ENCODE peak calls at places on chromosomes 12 and 14, in nine cellular contexts. V, S, D, B, F, K, W, E and M are unnamed samples.

GRCh38 chr12:107519906-107520859 is 165.4 kb upstream of the PWP1 start:
- DNase-seq in V (no peak), S (no peak), D (no peak), B (no peak), F (no peak), K (no peak), W (no peak), E (no peak), M (no peak)

GRCh38 chr14:61565181-61565580 is 130.1 kb upstream of the HIF1A start:
- DNase-seq in V (no peak), S (peak), D (no peak), B (no peak), F (no peak), K (no peak), W (peak), E (peak), M (no peak)

GRCh38 chr12:124150176-124150575 is 144.7 kb upstream of the RFLNA start:
- DNase-seq in V (no peak), S (no peak), D (no peak), B (no peak), F (no peak), K (no peak), W (no peak), E (no peak), M (no peak)

GRCh38 chr12:79358716-79359341 is 331.9 kb downstream of the PAWR start:
- DNase-seq in V (no peak), S (no peak), D (no peak), B (no peak), F (no peak), K (no peak), W (peak), E (peak), M (no peak)

GRCh38 chr12:28851781-28852180 is 297.3 kb upstream of the FAR2 start:
- DNase-seq in V (no peak), S (peak), D (no peak), B (no peak), F (no peak), K (no peak), W (peak), E (no peak), M (no peak)

GRCh38 chr12:29314421-29314820 is 66.6 kb downstream of the ERGIC2 start:
- DNase-seq in V (no peak), S (no peak), D (no peak), B (no peak), F (no peak), K (no peak), W (peak), E (no peak), M (no peak)

GRCh38 chr12:89671469-89671868 is 37.2 kb downstream of the ATP2B1 start:
- DNase-seq in V (no peak), S (peak), D (no peak), B (peak), F (no peak), K (no peak), W (peak), E (peak), M (no peak)

GRCh38 chr12:70258605-70259403 is 15.6 kb downstream of the CNOT2 start:
- DNase-seq in V (no peak), S (no peak), D (no peak), B (no peak), F (no peak), K (no peak), W (no peak), E (no peak), M (no peak)

GRCh38 chr14:55556929-55557623 is 22.9 kb upstream of the KTN1 start:
- DNase-seq in V (peak), S (peak), D (peak), B (peak), F (no peak), K (peak), W (peak), E (peak), M (peak)

GRCh38 chr12:121786441-121786825 is 7.1 kb downstream of the RHOF start:
- DNase-seq in V (no peak), S (peak), D (no peak), B (peak), F (no peak), K (peak), W (peak), E (peak), M (no peak)

GRCh38 chr14:79378020-79378419 is 833.3 kb downstream of the DIO2 start:
- DNase-seq in V (no peak), S (no peak), D (no peak), B (no peak), F (no peak), K (no peak), W (no peak), E (no peak), M (no peak)

GRCh38 chr14:39568809-39569538 is 136.7 kb upstream of the FBXO33 start:
- DNase-seq in V (no peak), S (no peak), D (no peak), B (no peak), F (no peak), K (no peak), W (no peak), E (no peak), M (no peak)

GRCh38 chr14:54267172-54267571 is 129.6 kb upstream of the CDKN3 start:
- DNase-seq in V (no peak), S (no peak), D (no peak), B (no peak), F (no peak), K (no peak), W (peak), E (no peak), M (no peak)

GRCh38 chr14:96095581-96096476 is 56.7 kb downstream of the C14orf132 start:
- DNase-seq in V (no peak), S (peak), D (no peak), B (peak), F (no peak), K (peak), W (peak), E (peak), M (peak)

GRCh38 chr12:100741084-100741711 is 53.4 kb upstream of the ANO4 start:
- DNase-seq in V (no peak), S (peak), D (no peak), B (peak), F (no peak), K (no peak), W (no peak), E (peak), M (no peak)

GRCh38 chr12:6462234-6462995 is 8.1 kb downstream of the VAMP1 start:
- DNase-seq in V (no peak), S (no peak), D (no peak), B (no peak), F (no peak), K (no peak), W (no peak), E (no peak), M (no peak)

GRCh38 chr14:88488897-88489296 is 65.9 kb downstream of the PTPN21 start:
- DNase-seq in V (no peak), S (no peak), D (no peak), B (no peak), F (no peak), K (no peak), W (no peak), E (no peak), M (no peak)

GRCh38 chr12:131867891-131868675 is 26.3 kb upstream of the ULK1 start:
- DNase-seq in V (no peak), S (no peak), D (no peak), B (no peak), F (no peak), K (no peak), W (peak), E (no peak), M (no peak)

GRCh38 chr14:99231850-99232401 is 40.1 kb downstream of the BCL11B start:
- DNase-seq in V (peak), S (no peak), D (no peak), B (no peak), F (no peak), K (no peak), W (peak), E (no peak), M (no peak)

GRCh38 chr12:65372574-65372973 is 94.1 kb downstream of the MSRB3 start:
- DNase-seq in V (no peak), S (peak), D (no peak), B (no peak), F (no peak), K (no peak), W (no peak), E (no peak), M (peak)

GRCh38 chr12:63041601-63042000 is 106.7 kb upstream of the PPM1H start:
- DNase-seq in V (no peak), S (no peak), D (no peak), B (no peak), F (no peak), K (no peak), W (no peak), E (no peak), M (no peak)

GRCh38 chr12:98744692-98745091 is 99.6 kb downstream of the APAF1 start:
- DNase-seq in V (no peak), S (no peak), D (no peak), B (no peak), F (no peak), K (no peak), W (no peak), E (no peak), M (no peak)

GRCh38 chr12:2013527-2014223 is 9.4 kb upstream of the DCP1B start:
- DNase-seq in V (no peak), S (peak), D (peak), B (no peak), F (no peak), K (peak), W (no peak), E (no peak), M (no peak)

GRCh38 chr12:124188561-124189405 is 106.1 kb upstream of the RFLNA start:
- DNase-seq in V (no peak), S (no peak), D (no peak), B (no peak), F (no peak), K (no peak), W (peak), E (peak), M (no peak)

GRCh38 chr12:130181211-130181610 is 18.9 kb downstream of the FZD10 start:
- DNase-seq in V (no peak), S (no peak), D (no peak), B (no peak), F (no peak), K (no peak), W (no peak), E (no peak), M (no peak)

GRCh38 chr12:52616680-52617402 is 1.5 kb downstream of the KRT73 start:
- DNase-seq in V (no peak), S (no peak), D (no peak), B (no peak), F (no peak), K (no peak), W (no peak), E (no peak), M (no peak)

GRCh38 chr14:31441273-31442110 is 15.8 kb downstream of the DTD2 start:
- DNase-seq in V (no peak), S (peak), D (no peak), B (no peak), F (no peak), K (no peak), W (peak), E (peak), M (peak)

GRCh38 chr12:31289443-31289842 is 36.5 kb downstream of the SINHCAF start:
- DNase-seq in V (no peak), S (no peak), D (no peak), B (no peak), F (no peak), K (no peak), W (no peak), E (no peak), M (no peak)

GRCh38 chr14:65224799-65225198 is 122.5 kb upstream of the MAX start:
- DNase-seq in V (no peak), S (no peak), D (no peak), B (no peak), F (no peak), K (no peak), W (no peak), E (peak), M (no peak)

GRCh38 chr14:63933701-63934100 is 80.9 kb downstream of the SYNE2 start:
- DNase-seq in V (no peak), S (no peak), D (no peak), B (no peak), F (no peak), K (no peak), W (no peak), E (no peak), M (no peak)

GRCh38 chr12:75628916-75629315 is 117.5 kb upstream of the KRR1 start:
- DNase-seq in V (no peak), S (no peak), D (no peak), B (no peak), F (no peak), K (no peak), W (no peak), E (no peak), M (no peak)

GRCh38 chr14:76056128-76056527 is 70.6 kb downstream of the IFT43 start:
- DNase-seq in V (no peak), S (peak), D (no peak), B (peak), F (no peak), K (no peak), W (peak), E (no peak), M (no peak)
- TF ChIP-seq CTCF in V (no peak), S (peak), D (peak), B (peak), F (no peak), K (no peak), W (peak), E (peak), M (peak)

GRCh38 chr12:84397846-84398245 is 514.8 kb downstream of the SLC6A15 start:
- DNase-seq in V (no peak), S (no peak), D (no peak), B (no peak), F (no peak), K (no peak), W (no peak), E (no peak), M (no peak)

DNA sequence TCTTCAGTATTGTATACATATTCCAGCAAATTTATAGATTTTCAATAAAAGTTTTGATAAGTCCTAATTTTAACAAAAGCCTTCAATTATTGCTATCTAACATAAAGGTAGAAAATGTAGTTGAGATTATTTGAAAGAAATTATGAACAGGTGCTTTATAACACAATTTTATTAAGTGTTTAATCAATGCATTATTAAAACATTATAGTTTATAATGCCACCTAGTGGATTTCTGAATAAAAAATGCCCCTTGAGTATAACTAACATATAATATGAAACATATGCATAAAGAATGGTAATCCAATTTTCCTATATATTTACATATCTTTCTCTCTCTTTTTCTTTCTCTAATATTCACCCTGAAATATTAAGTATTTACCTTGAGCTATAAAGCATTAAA is 515.3 kb downstream of the SLC6A15 start:
- DNase-seq in V (no peak), S (no peak), D (no peak), B (no peak), F (no peak), K (no peak), W (no peak), E (peak), M (no peak)
- TF ChIP-seq CTCF in V (no peak), S (peak), D (no peak), B (no peak), F (no peak), K (no peak), W (no peak), E (peak), M (peak)

DNA sequence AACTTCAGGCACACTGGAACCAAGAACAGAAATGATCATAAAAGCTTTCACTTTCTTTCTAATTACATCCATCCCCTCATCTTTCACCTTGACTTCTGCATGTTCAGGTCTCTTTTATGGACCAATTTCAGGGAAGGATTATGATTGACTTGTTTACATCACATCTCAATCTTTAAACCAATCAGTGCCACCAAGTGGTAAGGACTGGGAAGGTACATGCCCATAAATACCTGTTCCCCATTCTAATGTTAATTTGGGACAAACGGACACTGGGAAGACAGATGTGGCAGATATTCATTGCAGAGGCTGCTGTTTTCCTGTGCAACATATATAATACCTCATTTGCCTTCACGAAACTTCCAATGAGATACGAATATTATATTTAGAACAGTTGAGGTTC is 978.1 kb downstream of the GALC start:
- DNase-seq in V (no peak), S (no peak), D (no peak), B (no peak), F (no peak), K (no peak), W (no peak), E (no peak), M (no peak)
- TF ChIP-seq CTCF in V (no peak), S (no peak), D (no peak), B (no peak), F (no peak), K (no peak), W (no peak), E (peak), M (no peak)

GRCh38 chr12:9079082-9079481 is 36.6 kb downstream of the A2M start:
- DNase-seq in V (no peak), S (no peak), D (no peak), B (no peak), F (no peak), K (no peak), W (no peak), E (no peak), M (no peak)

GRCh38 chr12:9077576-9078031 is 38.1 kb downstream of the A2M start:
- DNase-seq in V (no peak), S (no peak), D (no peak), B (no peak), F (no peak), K (no peak), W (no peak), E (no peak), M (no peak)

GRCh38 chr12:9081667-9082243 is 34.0 kb downstream of the A2M start:
- DNase-seq in V (no peak), S (no peak), D (no peak), B (no peak), F (no peak), K (no peak), W (no peak), E (no peak), M (no peak)

GRCh38 chr12:9076733-9077575 is 38.8 kb downstream of the A2M start:
- DNase-seq in V (no peak), S (no peak), D (no peak), B (no peak), F (no peak), K (no peak), W (no peak), E (no peak), M (no peak)

GRCh38 chr12:9079883-9080673 is 35.6 kb downstream of the A2M start:
- DNase-seq in V (no peak), S (no peak), D (no peak), B (no peak), F (no peak), K (no peak), W (no peak), E (no peak), M (no peak)
- TF ChIP-seq CTCF in V (no peak), S (no peak), D (no peak), B (peak), F (no peak), K (no peak), W (no peak), E (no peak), M (no peak)

GRCh38 chr14:33019346-33019745 is 80.7 kb downstream of the NPAS3 start:
- DNase-seq in V (no peak), S (no peak), D (no peak), B (no peak), F (no peak), K (no peak), W (no peak), E (no peak), M (no peak)

GRCh38 chr14:33016611-33017010 is 77.9 kb downstream of the NPAS3 start:
- DNase-seq in V (no peak), S (no peak), D (no peak), B (no peak), F (no peak), K (no peak), W (no peak), E (peak), M (no peak)

GRCh38 chr14:33014710-33015109 is 76.0 kb downstream of the NPAS3 start:
- DNase-seq in V (no peak), S (no peak), D (no peak), B (no peak), F (no peak), K (no peak), W (no peak), E (no peak), M (no peak)

GRCh38 chr14:33017016-33017415 is 78.3 kb downstream of the NPAS3 start:
- DNase-seq in V (no peak), S (no peak), D (no peak), B (no peak), F (no peak), K (no peak), W (no peak), E (peak), M (no peak)
- TF ChIP-seq CTCF in V (no peak), S (no peak), D (no peak), B (no peak), F (no peak), K (no peak), W (no peak), E (no peak), M (no peak)

DNA sequence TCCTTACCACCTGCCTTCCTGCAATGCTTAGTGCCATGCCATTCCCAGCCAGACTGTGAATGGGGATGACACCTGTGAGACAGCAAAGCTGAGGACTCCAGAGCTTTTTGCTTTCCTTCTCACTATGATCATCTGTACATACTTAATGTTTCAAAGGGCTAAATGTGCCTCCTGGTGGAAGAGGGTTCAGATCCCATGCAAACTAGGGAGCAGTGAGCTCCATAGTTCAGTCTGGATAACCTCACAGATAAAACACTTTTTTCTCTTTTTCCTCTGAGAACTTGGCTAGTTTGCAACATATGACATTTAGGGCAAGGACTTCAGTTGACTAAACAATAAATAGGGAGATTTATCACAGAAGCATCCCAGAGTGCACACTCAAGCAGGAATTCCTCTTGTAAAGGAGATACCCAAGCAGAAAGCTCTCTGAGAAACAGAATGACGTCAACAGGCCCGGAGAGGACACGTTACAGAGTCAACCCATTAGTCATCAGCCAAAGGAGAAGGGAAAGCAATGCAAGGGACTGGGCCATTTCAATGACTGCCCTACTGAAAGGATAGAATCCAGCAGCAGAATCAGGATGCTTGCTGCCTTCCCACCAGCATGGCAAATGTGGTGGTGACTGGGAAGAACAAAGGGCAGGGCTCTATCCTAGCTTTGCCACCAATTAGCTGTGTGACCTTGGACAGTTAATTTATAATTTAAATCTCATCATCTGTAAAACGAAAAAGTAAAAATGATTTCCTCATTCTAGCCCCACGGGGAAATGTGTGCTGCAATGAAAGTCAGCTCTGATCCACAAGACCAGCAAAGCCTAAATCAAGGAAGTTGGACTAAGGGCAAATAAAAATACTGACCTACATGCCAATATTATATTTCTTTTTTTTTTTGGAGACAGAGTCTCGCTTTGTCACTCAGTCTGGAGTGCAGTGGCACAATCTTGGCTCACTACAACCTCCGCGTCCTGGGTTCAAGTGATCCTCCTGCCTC is 80.9 kb upstream of the ACTN1 start:
- DNase-seq in V (no peak), S (peak), D (no peak), B (peak), F (no peak), K (peak), W (peak), E (peak), M (no peak)
- TF ChIP-seq CTCF in V (no peak), S (peak), D (peak), B (peak), F (no peak), K (no peak), W (peak), E (peak), M (no peak)

GRCh38 chr12:20220339-20220738 is 148.0 kb upstream of the PDE3A start:
- DNase-seq in V (no peak), S (peak), D (no peak), B (peak), F (no peak), K (no peak), W (peak), E (peak), M (peak)
- TF ChIP-seq CTCF in V (no peak), S (peak), D (peak), B (peak), F (no peak), K (no peak), W (no peak), E (peak), M (peak)